ENCODE peak calls at places on chromosomes 1 and 21, in nine cellular contexts. H is neuronal stem cell, D is AG04450, B is fibroblast of lung, V is A172, W is progenitor cell of endocrine pancreas, I is anterior cingulate cortex, Y is H9, M is small intestine. C is an unnamed sample.

GRCh38 chr1:151072224-151072623 is 1.7 kb downstream of the GABPB2 start:
- DNase-seq in D (no peak), W (no peak), I (no peak), Y (no peak), V (no peak), B (no peak), M (no peak), H (no peak), C (no peak)

GRCh38 chr21:42317341-42317741 is 2.1 kb upstream of the TFF3 start:
- DNase-seq in M (peak; percentile 57), B (no peak), I (no peak), V (no peak), Y (no peak), W (no peak), H (no peak), D (no peak), C (no peak)

GRCh38 chr21:42906222-42906621 is 13.1 kb downstream of the NDUFV3 start:
- DNase-seq in D (no peak), H (no peak), V (no peak), I (no peak), B (no peak), Y (no peak), W (no peak), M (no peak), C (no peak)

GRCh38 chr1:244319283-244320132 is 132.2 kb downstream of the ADSS2 start:
- DNase-seq in M (peak; percentile 37), B (peak; percentile 85), D (peak; percentile 36), H (no peak), I (no peak), V (peak; percentile 65), W (no peak), Y (peak; percentile 2), C (no peak)

GRCh38 chr21:32603131-32603530 is 9.0 kb downstream of the CFAP298 start:
- DNase-seq in M (no peak), D (no peak), W (no peak), Y (no peak), B (no peak), I (no peak), V (no peak), H (no peak), C (no peak)

GRCh38 chr1:57340361-57341192 is 83.3 kb downstream of the DAB1 start:
- DNase-seq in M (peak; percentile 66), W (no peak), V (no peak), H (no peak), I (no peak), B (no peak), D (no peak), Y (no peak), C (no peak)

GRCh38 chr1:226429051-226429461 is 21.2 kb upstream of the PARP1 start:
- DNase-seq in H (no peak), W (no peak), D (no peak), V (peak; percentile 30), B (no peak), I (no peak), M (no peak), Y (no peak), C (no peak)

GRCh38 chr1:150970818-150971582 is 3.6 kb downstream of the CERS2 start:
- DNase-seq in D (peak; percentile 26), Y (no peak), V (peak; percentile 53), W (no peak), M (peak; percentile 90), B (peak; percentile 84), H (no peak), I (peak; percentile 8), C (no peak)

GRCh38 chr1:199907361-199907760 is 120.1 kb upstream of the NR5A2 start:
- DNase-seq in Y (no peak), B (no peak), I (no peak), W (no peak), H (no peak), V (no peak), M (no peak), D (no peak), C (no peak)

GRCh38 chr1:29383972-29384371 is 147.7 kb downstream of the PTPRU start:
- DNase-seq in D (peak; percentile 6), Y (no peak), W (peak; percentile 5), I (no peak), B (peak; percentile 52), H (no peak), M (no peak), V (peak; percentile 26), C (no peak)

GRCh38 chr1:213724640-213725536 is 262.9 kb upstream of the PROX1 start:
- DNase-seq in I (peak; percentile 20), V (peak; percentile 67), Y (no peak), M (no peak), W (no peak), H (no peak), D (no peak), B (peak; percentile 17), C (peak; percentile 61)

GRCh38 chr1:36217667-36218066 is 6.6 kb upstream of the THRAP3 start:
- DNase-seq in Y (no peak), B (peak; percentile 71), M (peak; percentile 18), V (peak; percentile 19), H (no peak), I (no peak), W (no peak), D (no peak), C (no peak)

GRCh38 chr1:47996406-47997226 is 569 bp downstream of the TRABD2B start:
- DNase-seq in M (peak; percentile 14), D (no peak), B (no peak), I (no peak), W (peak; percentile 31), V (no peak), Y (peak; percentile 40), H (no peak), C (no peak)

GRCh38 chr1:37319284-37319683 is 155.1 kb upstream of the ZC3H12A start:
- DNase-seq in Y (no peak), H (no peak), I (no peak), W (no peak), B (no peak), V (no peak), M (no peak), D (no peak), C (no peak)

GRCh38 chr1:24713176-24713575 is 32.1 kb upstream of the CLIC4 start:
- DNase-seq in H (no peak), B (no peak), I (no peak), M (no peak), Y (no peak), D (no peak), W (no peak), V (no peak), C (no peak)

GRCh38 chr1:225654688-225655508 is 2.0 kb upstream of the ENAH start:
- DNase-seq in M (no peak), D (no peak), B (no peak), I (no peak), H (no peak), V (no peak), W (no peak), Y (no peak), C (no peak)

GRCh38 chr1:246794261-246795093 is 70.3 kb downstream of the SCCPDH start:
- DNase-seq in Y (no peak), M (peak; percentile 31), V (peak; percentile 61), H (no peak), D (no peak), W (no peak), B (peak; percentile 60), I (no peak), C (no peak)

GRCh38 chr1:16986596-16987361 is 6.4 kb upstream of the MFAP2 start:
- DNase-seq in M (no peak), Y (peak; percentile 88), B (no peak), D (no peak), H (no peak), V (no peak), I (no peak), W (no peak), C (no peak)

GRCh38 chr1:2036287-2036686 is 13.9 kb upstream of the PRKCZ start:
- DNase-seq in V (no peak), M (no peak), H (no peak), W (no peak), B (no peak), D (no peak), I (no peak), Y (no peak), C (no peak)

GRCh38 chr1:20216574-20216973 is 30.3 kb upstream of the PLA2G2C start:
- DNase-seq in D (no peak), W (no peak), Y (no peak), V (peak; percentile 18), I (no peak), B (peak; percentile 20), M (peak; percentile 61), H (no peak), C (no peak)

GRCh38 chr1:199512037-199512710 is 515.3 kb upstream of the NR5A2 start:
- DNase-seq in H (peak; percentile 54), M (no peak), I (no peak), D (no peak), W (no peak), B (no peak), Y (peak; percentile 42), V (no peak), C (no peak)

GRCh38 chr1:61790837-61791236 is 48.6 kb downstream of the PATJ start:
- DNase-seq in V (no peak), Y (no peak), D (no peak), B (no peak), I (no peak), H (no peak), W (no peak), M (no peak), C (no peak)

GRCh38 chr1:115832651-115833050 is 8.3 kb downstream of the NHLH2 start:
- DNase-seq in H (no peak), I (no peak), V (no peak), B (no peak), M (no peak), Y (no peak), W (no peak), D (no peak), C (no peak)

GRCh38 chr1:172599912-172600311 is 59.0 kb upstream of the FASLG start:
- DNase-seq in Y (no peak), B (no peak), W (no peak), M (no peak), H (no peak), D (no peak), I (no peak), V (no peak), C (no peak)

GRCh38 chr1:168512864-168513595 is 30.8 kb downstream of the XCL2 start:
- DNase-seq in D (no peak), V (no peak), I (no peak), Y (no peak), H (no peak), M (peak; percentile 52), W (no peak), B (no peak), C (no peak)

GRCh38 chr1:58515794-58516401 is 30.6 kb downstream of the OMA1 start:
- DNase-seq in Y (no peak), D (peak; percentile 66), W (peak; percentile 15), H (peak; percentile 50), M (peak; percentile 61), V (peak; percentile 41), B (peak; percentile 91), I (peak; percentile 7), C (no peak)

GRCh38 chr1:172351761-172352161 is 68.7 kb upstream of the C1orf105 start:
- DNase-seq in H (no peak), B (peak; percentile 69), I (no peak), Y (no peak), D (peak; percentile 32), W (no peak), V (peak; percentile 52), M (peak; percentile 15), C (no peak)

GRCh38 chr1:174800221-174800791 is 199.4 kb upstream of the CACYBP start:
- DNase-seq in B (no peak), Y (no peak), D (no peak), V (no peak), I (no peak), W (no peak), M (peak; percentile 23), H (peak; percentile 6), C (no peak)

GRCh38 chr21:26140185-26140584 is 30.4 kb downstream of the APP start:
- DNase-seq in I (no peak), H (no peak), Y (no peak), D (peak; percentile 93), W (no peak), V (peak; percentile 94), M (no peak), B (peak; percentile 99), C (no peak)

GRCh38 chr1:232968965-232969364 is 18.6 kb downstream of the NTPCR start:
- DNase-seq in D (no peak), V (no peak), M (no peak), W (no peak), B (peak; percentile 56), Y (no peak), H (no peak), I (peak; percentile 32), C (no peak)

GRCh38 chr1:15303912-15304311 is 56.9 kb downstream of the FHAD1 start:
- DNase-seq in W (no peak), V (no peak), M (no peak), Y (no peak), H (no peak), I (no peak), D (no peak), B (no peak), C (no peak)

C was measured in NCI-H1048.